ENCODE peak calls at places on chromosomes 6 and 20, in four cellular contexts. D is HS-27A, W is neuronal stem cell, C is 8988T. E is an unnamed sample.

GRCh38 chr20:46056970-46057855 is 28.2 kb downstream of the SLC12A5 start:
- DNase-seq in D (no peak), W (peak), C (no peak), E (no peak)

GRCh38 chr6:161498359-161498758 is 224.5 kb upstream of the AGPAT4 start:
- DNase-seq in D (no peak), W (peak), C (no peak), E (peak)

GRCh38 chr6:167795874-167796667 is 30.6 kb upstream of the AFDN start:
- DNase-seq in D (no peak), W (no peak), C (no peak), E (no peak)

GRCh38 chr6:29131691-29132090 is 23.8 kb downstream of the OR2J3 start:
- DNase-seq in D (no peak), W (no peak), C (no peak), E (no peak)

GRCh38 chr6:110367001-110367400 is 8.9 kb upstream of the METTL24 start:
- DNase-seq in D (no peak), W (no peak), C (no peak), E (no peak)

GRCh38 chr6:39610229-39610628 is 115.0 kb downstream of the KIF6 start:
- DNase-seq in D (no peak), W (no peak), C (no peak), E (no peak)

GRCh38 chr6:37125779-37126553 is 44.0 kb upstream of the PIM1 start:
- DNase-seq in D (no peak), W (peak), C (no peak), E (no peak)

GRCh38 chr6:53058388-53058890 is 6.8 kb upstream of the FBXO9 start:
- DNase-seq in D (no peak), W (no peak), C (no peak), E (no peak)

GRCh38 chr6:35448191-35448590 is 3.9 kb upstream of the FANCE start:
- DNase-seq in D (no peak), W (no peak), C (no peak), E (no peak)

GRCh38 chr6:155093430-155093829 is 98.3 kb downstream of the TIAM2 start:
- DNase-seq in D (no peak), W (no peak), C (no peak), E (no peak)

GRCh38 chr6:46129301-46129633 is 522 bp upstream of the ENPP4 start:
- DNase-seq in D (no peak), W (no peak), C (no peak), E (no peak)

GRCh38 chr6:3386374-3386857 is 70.4 kb downstream of the SLC22A23 start:
- DNase-seq in D (no peak), W (no peak), C (no peak), E (no peak)

GRCh38 chr6:167827588-167828324 is 1.0 kb downstream of the AFDN start:
- DNase-seq in D (peak), W (peak), C (peak), E (no peak)

GRCh38 chr6:53959717-53960116 is 151.5 kb upstream of the MLIP start:
- DNase-seq in D (no peak), W (no peak), C (no peak), E (no peak)

GRCh38 chr6:87482382-87482781 is 9.6 kb downstream of the SLC35A1 start:
- DNase-seq in D (no peak), W (no peak), C (no peak), E (no peak)

GRCh38 chr20:2879148-2879547 is 5.9 kb downstream of the PTPRA start:
- DNase-seq in D (no peak), W (no peak), C (no peak), E (no peak)

GRCh38 chr6:131000544-131000943 is 62.5 kb downstream of the EPB41L2 start:
- DNase-seq in D (no peak), W (no peak), C (no peak), E (no peak)

GRCh38 chr6:107768044-107768443 is 56.1 kb downstream of the SCML4 start:
- DNase-seq in D (no peak), W (no peak), C (no peak), E (no peak)

E was measured in iPS DF 6.9.